ENCODE peak calls at places on chromosomes 12 and 14, in nine cellular contexts. One of them, this sample, is unnamed.

GRCh38 chr14:59305836-59306555 is 117.5 kb downstream of the DAAM1 start:
- DNase-seq in NT2/D1: no peak
- DNase-seq in activated CD4-positive, alpha-beta T cell treated with anti-CD3 and anti-CD28 coated beads, Interleukin-2, amount 50 U/mL, for 24 hours: no peak
- DNase-seq in omental fat pad: no peak
- DNase-seq in stimulated activated CD8-positive, alpha-beta memory T cell treated with anti-CD3 and anti-CD28 coated beads, Interleukin-15, amount 100 ng/mL, for 1 hour: no peak
- DNase-seq in amniotic stem cell: no peak
- DNase-seq in SJSA1: peak
- DNase-seq in activated gamma-delta T cell: no peak
- DNase-seq in stimulated activated CD4-positive, alpha-beta T cell treated with anti-CD3 and anti-CD28 coated beads, Interleukin-1b, Interleukin-23, amount 100 ng/mL, for 1 hour: no peak
- DNase-seq in this sample: no peak

GRCh38 chr14:94460631-94461416 is 8.2 kb upstream of the SERPINA11 start:
- DNase-seq in NT2/D1: no peak
- DNase-seq in activated CD4-positive, alpha-beta T cell treated with anti-CD3 and anti-CD28 coated beads, Interleukin-2, amount 50 U/mL, for 24 hours: no peak
- DNase-seq in omental fat pad: no peak
- DNase-seq in stimulated activated CD8-positive, alpha-beta memory T cell treated with anti-CD3 and anti-CD28 coated beads, Interleukin-15, amount 100 ng/mL, for 1 hour: no peak
- DNase-seq in amniotic stem cell: no peak
- DNase-seq in SJSA1: no peak
- DNase-seq in activated gamma-delta T cell: no peak
- DNase-seq in stimulated activated CD4-positive, alpha-beta T cell treated with anti-CD3 and anti-CD28 coated beads, Interleukin-1b, Interleukin-23, amount 100 ng/mL, for 1 hour: no peak
- DNase-seq in this sample: no peak

GRCh38 chr12:5329118-5329517 is 102.8 kb upstream of the NTF3 start:
- DNase-seq in NT2/D1: no peak
- DNase-seq in activated CD4-positive, alpha-beta T cell treated with anti-CD3 and anti-CD28 coated beads, Interleukin-2, amount 50 U/mL, for 24 hours: no peak
- DNase-seq in omental fat pad: no peak
- DNase-seq in stimulated activated CD8-positive, alpha-beta memory T cell treated with anti-CD3 and anti-CD28 coated beads, Interleukin-15, amount 100 ng/mL, for 1 hour: no peak
- DNase-seq in amniotic stem cell: no peak
- DNase-seq in SJSA1: no peak
- DNase-seq in activated gamma-delta T cell: no peak
- DNase-seq in stimulated activated CD4-positive, alpha-beta T cell treated with anti-CD3 and anti-CD28 coated beads, Interleukin-1b, Interleukin-23, amount 100 ng/mL, for 1 hour: no peak
- DNase-seq in this sample: no peak

GRCh38 chr12:5798242-5799015 is 146.6 kb downstream of the ANO2 start:
- DNase-seq in NT2/D1: no peak
- DNase-seq in activated CD4-positive, alpha-beta T cell treated with anti-CD3 and anti-CD28 coated beads, Interleukin-2, amount 50 U/mL, for 24 hours: no peak
- DNase-seq in omental fat pad: no peak
- DNase-seq in stimulated activated CD8-positive, alpha-beta memory T cell treated with anti-CD3 and anti-CD28 coated beads, Interleukin-15, amount 100 ng/mL, for 1 hour: no peak
- DNase-seq in amniotic stem cell: no peak
- DNase-seq in SJSA1: no peak
- DNase-seq in activated gamma-delta T cell: no peak
- DNase-seq in stimulated activated CD4-positive, alpha-beta T cell treated with anti-CD3 and anti-CD28 coated beads, Interleukin-1b, Interleukin-23, amount 100 ng/mL, for 1 hour: no peak
- DNase-seq in this sample: no peak

GRCh38 chr14:88424573-88424972 is 39.1 kb downstream of the SPATA7 start:
- DNase-seq in NT2/D1: no peak
- DNase-seq in activated CD4-positive, alpha-beta T cell treated with anti-CD3 and anti-CD28 coated beads, Interleukin-2, amount 50 U/mL, for 24 hours: no peak
- DNase-seq in omental fat pad: no peak
- DNase-seq in stimulated activated CD8-positive, alpha-beta memory T cell treated with anti-CD3 and anti-CD28 coated beads, Interleukin-15, amount 100 ng/mL, for 1 hour: no peak
- DNase-seq in amniotic stem cell: peak
- DNase-seq in SJSA1: no peak
- DNase-seq in activated gamma-delta T cell: no peak
- DNase-seq in stimulated activated CD4-positive, alpha-beta T cell treated with anti-CD3 and anti-CD28 coated beads, Interleukin-1b, Interleukin-23, amount 100 ng/mL, for 1 hour: no peak
- DNase-seq in this sample: peak

GRCh38 chr14:103885509-103885932 is 38.1 kb upstream of the PPP1R13B start:
- DNase-seq in NT2/D1: no peak
- DNase-seq in activated CD4-positive, alpha-beta T cell treated with anti-CD3 and anti-CD28 coated beads, Interleukin-2, amount 50 U/mL, for 24 hours: no peak
- DNase-seq in omental fat pad: no peak
- DNase-seq in stimulated activated CD8-positive, alpha-beta memory T cell treated with anti-CD3 and anti-CD28 coated beads, Interleukin-15, amount 100 ng/mL, for 1 hour: no peak
- DNase-seq in amniotic stem cell: no peak
- DNase-seq in SJSA1: no peak
- DNase-seq in activated gamma-delta T cell: no peak
- DNase-seq in stimulated activated CD4-positive, alpha-beta T cell treated with anti-CD3 and anti-CD28 coated beads, Interleukin-1b, Interleukin-23, amount 100 ng/mL, for 1 hour: no peak
- DNase-seq in this sample: no peak

GRCh38 chr12:130013771-130014484 is 110.1 kb upstream of the TMEM132D start:
- DNase-seq in NT2/D1: peak
- DNase-seq in activated CD4-positive, alpha-beta T cell treated with anti-CD3 and anti-CD28 coated beads, Interleukin-2, amount 50 U/mL, for 24 hours: no peak
- DNase-seq in omental fat pad: no peak
- DNase-seq in stimulated activated CD8-positive, alpha-beta memory T cell treated with anti-CD3 and anti-CD28 coated beads, Interleukin-15, amount 100 ng/mL, for 1 hour: no peak
- DNase-seq in amniotic stem cell: peak
- DNase-seq in SJSA1: no peak
- DNase-seq in activated gamma-delta T cell: no peak
- DNase-seq in stimulated activated CD4-positive, alpha-beta T cell treated with anti-CD3 and anti-CD28 coated beads, Interleukin-1b, Interleukin-23, amount 100 ng/mL, for 1 hour: no peak
- DNase-seq in this sample: no peak

GRCh38 chr12:1517007-1517406 is 77.4 kb downstream of the FBXL14 start:
- DNase-seq in NT2/D1: peak
- DNase-seq in activated CD4-positive, alpha-beta T cell treated with anti-CD3 and anti-CD28 coated beads, Interleukin-2, amount 50 U/mL, for 24 hours: no peak
- DNase-seq in omental fat pad: no peak
- DNase-seq in stimulated activated CD8-positive, alpha-beta memory T cell treated with anti-CD3 and anti-CD28 coated beads, Interleukin-15, amount 100 ng/mL, for 1 hour: no peak
- DNase-seq in amniotic stem cell: peak
- DNase-seq in SJSA1: peak
- DNase-seq in activated gamma-delta T cell: no peak
- DNase-seq in stimulated activated CD4-positive, alpha-beta T cell treated with anti-CD3 and anti-CD28 coated beads, Interleukin-1b, Interleukin-23, amount 100 ng/mL, for 1 hour: no peak
- DNase-seq in this sample: peak

GRCh38 chr14:105853907-105854599 is 327.7 kb downstream of the TMEM121 start:
- DNase-seq in NT2/D1: no peak
- DNase-seq in activated CD4-positive, alpha-beta T cell treated with anti-CD3 and anti-CD28 coated beads, Interleukin-2, amount 50 U/mL, for 24 hours: no peak
- DNase-seq in omental fat pad: no peak
- DNase-seq in stimulated activated CD8-positive, alpha-beta memory T cell treated with anti-CD3 and anti-CD28 coated beads, Interleukin-15, amount 100 ng/mL, for 1 hour: no peak
- DNase-seq in amniotic stem cell: no peak
- DNase-seq in SJSA1: no peak
- DNase-seq in activated gamma-delta T cell: no peak
- DNase-seq in stimulated activated CD4-positive, alpha-beta T cell treated with anti-CD3 and anti-CD28 coated beads, Interleukin-1b, Interleukin-23, amount 100 ng/mL, for 1 hour: no peak
- DNase-seq in this sample: no peak

GRCh38 chr12:47725893-47726292 is 603 bp upstream of the ENDOU start:
- DNase-seq in NT2/D1: no peak
- DNase-seq in activated CD4-positive, alpha-beta T cell treated with anti-CD3 and anti-CD28 coated beads, Interleukin-2, amount 50 U/mL, for 24 hours: no peak
- DNase-seq in omental fat pad: no peak
- DNase-seq in stimulated activated CD8-positive, alpha-beta memory T cell treated with anti-CD3 and anti-CD28 coated beads, Interleukin-15, amount 100 ng/mL, for 1 hour: no peak
- DNase-seq in amniotic stem cell: peak
- DNase-seq in SJSA1: peak
- DNase-seq in activated gamma-delta T cell: no peak
- DNase-seq in stimulated activated CD4-positive, alpha-beta T cell treated with anti-CD3 and anti-CD28 coated beads, Interleukin-1b, Interleukin-23, amount 100 ng/mL, for 1 hour: no peak
- DNase-seq in this sample: no peak

GRCh38 chr12:89166525-89166934 is 185.8 kb downstream of the DUSP6 start:
- DNase-seq in NT2/D1: no peak
- DNase-seq in activated CD4-positive, alpha-beta T cell treated with anti-CD3 and anti-CD28 coated beads, Interleukin-2, amount 50 U/mL, for 24 hours: no peak
- DNase-seq in omental fat pad: no peak
- DNase-seq in stimulated activated CD8-positive, alpha-beta memory T cell treated with anti-CD3 and anti-CD28 coated beads, Interleukin-15, amount 100 ng/mL, for 1 hour: no peak
- DNase-seq in amniotic stem cell: peak
- DNase-seq in SJSA1: no peak
- DNase-seq in activated gamma-delta T cell: no peak
- DNase-seq in stimulated activated CD4-positive, alpha-beta T cell treated with anti-CD3 and anti-CD28 coated beads, Interleukin-1b, Interleukin-23, amount 100 ng/mL, for 1 hour: no peak
- DNase-seq in this sample: no peak

This sample was measured in BJ.